ENCODE peak calls at places on chromosomes 7 and 10, in ten cellular contexts. V is AG04450, F is Peyer's patch, I is mesenchymal stem cell, P is HCT116, B is prostate gland, X is adrenal gland, L is A549, Z is IMR-90, J is hepatocyte. H is an unnamed sample.

GRCh38 chr10:130013938-130014733 is 50.1 kb upstream of the EBF3 start:
- DNase-seq in L (no peak), F (no peak), P (no peak), B (no peak), Z (no peak), X (no peak), V (no peak), I (no peak), J (peak), H (no peak)

GRCh38 chr7:26648429-26649015 is 215.9 kb downstream of the SKAP2 start:
- DNase-seq in I (peak), J (no peak), F (no peak), X (no peak), P (no peak), V (no peak), L (no peak), Z (peak), B (no peak), H (no peak)

GRCh38 chr10:119367841-119368549 is 160.6 kb downstream of the GRK5 start:
- DNase-seq in L (no peak), J (no peak), V (no peak), X (no peak), F (no peak), B (no peak), Z (no peak), P (no peak), I (no peak), H (no peak)

GRCh38 chr10:25061125-25061524 is 44.7 kb downstream of the THNSL1 start:
- DNase-seq in F (no peak), L (no peak), V (no peak), Z (no peak), X (no peak), P (no peak), B (no peak), J (no peak), I (no peak), H (no peak)

GRCh38 chr7:111235709-111236108 is 144.8 kb downstream of the LRRN3 start:
- DNase-seq in J (no peak), Z (no peak), P (no peak), X (no peak), B (no peak), L (no peak), V (no peak), F (no peak), I (no peak), H (no peak)

GRCh38 chr10:14617850-14618249 is 156.8 kb downstream of the FAM107B start:
- DNase-seq in P (no peak), L (no peak), I (peak), X (no peak), V (no peak), F (no peak), Z (peak), J (no peak), B (no peak), H (no peak)

GRCh38 chr7:108235451-108236061 is 105.4 kb upstream of the LAMB4 start:
- DNase-seq in L (no peak), I (peak), J (peak), Z (peak), V (no peak), F (no peak), B (no peak), X (no peak), P (no peak), H (no peak)

GRCh38 chr7:144087230-144087629 is 1.2 kb downstream of the OR2A12 start:
- DNase-seq in L (no peak), V (no peak), J (no peak), B (no peak), P (no peak), Z (no peak), I (no peak), F (no peak), X (no peak), H (no peak)

GRCh38 chr10:46216836-46217748 is 69.7 kb upstream of the ANTXRL start:
- DNase-seq in F (no peak), J (no peak), B (no peak), X (no peak), V (no peak), L (no peak), I (no peak), Z (no peak), P (no peak), H (no peak)

GRCh38 chr7:104883718-104884452 is 130.1 kb upstream of the KMT2E start:
- DNase-seq in J (peak), B (peak), I (peak), F (peak), V (peak), Z (peak), X (peak), P (peak), L (peak), H (peak)
- H3K27ac ChIP-seq in J (peak), B (no peak), I (no peak), F (peak), V (no peak), Z (no peak), X (no peak), P (no peak), L (no peak), H (peak)

GRCh38 chr7:106278695-106279094 is 6.1 kb downstream of the NAMPT start:
- DNase-seq in I (peak), B (no peak), L (no peak), P (no peak), X (no peak), J (no peak), V (no peak), Z (no peak), F (no peak), H (no peak)
- H3K27ac ChIP-seq in I (no peak), B (no peak), L (no peak), P (no peak), X (no peak), J (no peak), V (no peak), Z (no peak), F (no peak), H (no peak)

GRCh38 chr7:151197932-151198331 is 10.9 kb upstream of the ASB10 start:
- DNase-seq in B (no peak), L (no peak), F (no peak), X (no peak), J (no peak), P (no peak), V (no peak), I (no peak), Z (no peak), H (no peak)

GRCh38 chr7:151194188-151194587 is 7.1 kb upstream of the ASB10 start:
- DNase-seq in J (no peak), I (no peak), P (no peak), L (no peak), B (no peak), V (no peak), Z (no peak), X (no peak), F (no peak), H (no peak)

GRCh38 chr7:151193203-151193602 is 6.2 kb upstream of the ASB10 start:
- DNase-seq in F (no peak), V (no peak), Z (no peak), I (no peak), X (no peak), J (no peak), B (no peak), P (no peak), L (no peak), H (no peak)

GRCh38 chr7:151199196-151199874 is 11.0 kb downstream of the H2BK1 start:
- DNase-seq in P (no peak), I (no peak), X (no peak), V (no peak), L (no peak), Z (no peak), J (no peak), F (no peak), B (no peak), H (peak)

GRCh38 chr7:151195616-151196450 is 8.8 kb upstream of the ASB10 start:
- DNase-seq in I (no peak), Z (no peak), P (no peak), F (no peak), B (no peak), X (no peak), J (no peak), L (no peak), V (no peak), H (no peak)
- H3K27ac ChIP-seq in I (no peak), Z (no peak), P (no peak), F (no peak), B (no peak), X (no peak), J (no peak), L (no peak), V (no peak), H (no peak)

GRCh38 chr10:6212266-6212640 is 9.5 kb downstream of the PFKFB3 start:
- DNase-seq in J (no peak), V (no peak), Z (no peak), X (no peak), I (no peak), B (no peak), P (no peak), L (no peak), F (no peak), H (peak)
- H3K27ac ChIP-seq in J (peak), V (peak), Z (no peak), X (no peak), I (no peak), B (peak), P (no peak), L (peak), F (no peak), H (peak)

GRCh38 chr10:110215286-110215685 is 7.9 kb downstream of the MXI1 start:
- DNase-seq in P (no peak), F (no peak), I (no peak), L (no peak), V (no peak), Z (no peak), X (no peak), B (no peak), J (no peak), H (no peak)

GRCh38 chr10:110215751-110216150 is 8.3 kb downstream of the MXI1 start:
- DNase-seq in P (no peak), J (no peak), L (no peak), V (no peak), Z (no peak), I (no peak), B (no peak), X (no peak), F (no peak), H (no peak)

GRCh38 chr10:110216942-110217341 is 9.5 kb downstream of the MXI1 start:
- DNase-seq in L (no peak), V (no peak), P (no peak), Z (no peak), J (no peak), I (peak), X (no peak), B (no peak), F (no peak), H (no peak)

GRCh38 chr10:110217609-110218008 is 10.2 kb downstream of the MXI1 start:
- DNase-seq in X (no peak), P (no peak), J (no peak), I (no peak), B (no peak), F (no peak), V (no peak), Z (no peak), L (no peak), H (no peak)

GRCh38 chr10:110216240-110216639 is 8.8 kb downstream of the MXI1 start:
- DNase-seq in I (no peak), F (no peak), L (no peak), Z (no peak), J (no peak), P (no peak), B (no peak), X (no peak), V (no peak), H (no peak)
- H3K27ac ChIP-seq in I (no peak), F (no peak), L (no peak), Z (no peak), J (peak), P (no peak), B (no peak), X (no peak), V (no peak), H (no peak)

H was measured in uterus.